ENCODE peak calls at places on chromosomes 6 and 20, in eight cellular contexts. Z, C, L, S, F, O, P and Y are unnamed samples. For H3K9me3, the result is how much of the 10 kb centered on the place peaks cover.

GRCh38 chr20:24842591-24843442 is 106.3 kb upstream of the CST7 start:
- DNase-seq in P (no peak), F (no peak), S (no peak), L (no peak), O (no peak), Z (no peak), C (no peak), Y (no peak)

GRCh38 chr6:54718541-54719023 is 128.0 kb upstream of the FAM83B start:
- DNase-seq in F (no peak), L (no peak), Z (no peak), P (no peak), C (no peak), O (no peak), S (no peak), Y (no peak)

GRCh38 chr6:68196645-68197044 is 438.4 kb upstream of the ADGRB3 start:
- DNase-seq in F (peak), L (peak), S (no peak), O (no peak), P (no peak), C (no peak), Z (no peak), Y (no peak)

GRCh38 chr6:137013738-137014602 is 30.8 kb downstream of the IL20RA start:
- DNase-seq in Z (no peak), S (no peak), L (peak), P (no peak), O (peak), C (peak), F (peak), Y (no peak)

GRCh38 chr6:150412221-150412620 is 43.4 kb downstream of the IYD start:
- DNase-seq in L (no peak), C (no peak), Z (no peak), S (no peak), P (no peak), O (no peak), F (peak), Y (no peak)

GRCh38 chr20:2984956-2985661 is 58.3 kb upstream of the GNRH2 start:
- DNase-seq in L (peak), P (no peak), O (no peak), S (no peak), F (peak), Z (no peak), C (peak), Y (no peak)

GRCh38 chr6:13307508-13307995 is 20.8 kb downstream of the TBC1D7 start:
- DNase-seq in L (peak), S (no peak), C (no peak), P (no peak), F (peak), Z (no peak), O (peak), Y (no peak)

GRCh38 chr6:24740861-24741260 is 21.9 kb upstream of the C6orf62 start:
- DNase-seq in P (no peak), O (no peak), Z (no peak), C (no peak), L (no peak), F (peak), S (no peak), Y (no peak)

GRCh38 chr6:125810435-125810834 is 19.7 kb downstream of the NCOA7 start:
- DNase-seq in C (no peak), F (no peak), Z (no peak), S (no peak), L (no peak), O (no peak), P (no peak), Y (no peak)

GRCh38 chr20:20435453-20435852 is 67.5 kb downstream of the INSM1 start:
- DNase-seq in Z (no peak), S (no peak), F (no peak), C (no peak), P (no peak), L (no peak), O (no peak), Y (no peak)

GRCh38 chr20:19407731-19408130 is 195.3 kb downstream of the SLC24A3 start:
- DNase-seq in O (no peak), L (no peak), S (no peak), P (no peak), F (no peak), C (no peak), Z (no peak), Y (no peak)

GRCh38 chr6:71400852-71401251 is 112.2 kb downstream of the OGFRL1 start:
- DNase-seq in Z (no peak), C (no peak), O (no peak), S (no peak), P (no peak), F (peak), L (no peak), Y (no peak)

GRCh38 chr6:79466222-79466834 is 70.9 kb downstream of the LCA5 start:
- DNase-seq in S (no peak), Z (no peak), F (no peak), L (peak), P (no peak), O (no peak), C (no peak), Y (no peak)

GRCh38 chr6:87494761-87495422 is 22.1 kb downstream of the SLC35A1 start:
- DNase-seq in O (no peak), F (no peak), C (no peak), Z (no peak), L (no peak), P (no peak), S (no peak), Y (no peak)

GRCh38 chr6:87501809-87502572 is 29.2 kb downstream of the SLC35A1 start:
- DNase-seq in Z (no peak), C (no peak), O (no peak), S (no peak), L (no peak), F (no peak), P (no peak), Y (no peak)

DNA sequence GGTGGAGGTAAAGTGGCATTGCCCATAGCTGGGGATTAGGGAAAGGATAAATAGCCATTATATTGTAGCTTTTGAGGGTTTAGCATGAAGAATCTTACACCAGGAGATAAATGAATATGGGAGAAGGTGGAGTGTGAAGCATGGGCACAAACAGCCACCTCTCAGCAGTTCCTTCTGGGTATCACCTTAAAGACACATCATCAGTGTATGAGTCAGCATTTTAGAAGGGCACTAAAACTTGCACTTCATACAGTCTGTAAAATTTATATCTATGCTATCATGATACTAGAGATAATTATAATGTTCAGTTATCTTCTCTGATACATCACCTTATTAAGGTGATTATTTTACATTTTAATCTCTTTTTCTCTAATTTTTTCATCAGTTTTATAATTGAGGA is 25.3 kb downstream of the SLC35A1 start:
- DNase-seq in O (no peak), P (no peak), Z (no peak), L (no peak), S (no peak), F (no peak), C (no peak), Y (no peak)
- H3K9me3 ChIP-seq in O (under half), P (under half), Z (under half), L (under half), S (under half), F (under half), C (under half), Y (under half)

GRCh38 chr6:35635601-35636597 is 52.8 kb downstream of the FKBP5 start:
- DNase-seq in Z (no peak), O (no peak), C (no peak), P (no peak), F (no peak), S (no peak), L (no peak), Y (no peak)
- H3K27ac ChIP-seq in Z (no peak), O (no peak), C (no peak), P (no peak), F (no peak), S (no peak), L (no peak), Y (peak)

GRCh38 chr6:119385994-119386393 is 36.4 kb upstream of the MAN1A1 start:
- DNase-seq in O (no peak), L (no peak), Z (no peak), P (no peak), C (no peak), F (no peak), S (no peak), Y (no peak)
- H3K9me3 ChIP-seq in O (under half), L (under half), Z (under half), P (under half), C (under half), F (under half), S (under half), Y (under half)

GRCh38 chr6:15442467-15442866 is 196.6 kb downstream of the JARID2 start:
- DNase-seq in F (no peak), S (no peak), P (no peak), Z (no peak), C (no peak), L (no peak), O (no peak), Y (no peak)

GRCh38 chr6:15440040-15440439 is 194.2 kb downstream of the JARID2 start:
- DNase-seq in F (no peak), S (no peak), C (no peak), L (no peak), P (no peak), O (no peak), Z (no peak), Y (no peak)

GRCh38 chr6:15441215-15441868 is 195.5 kb downstream of the JARID2 start:
- DNase-seq in O (peak), F (peak), S (no peak), L (peak), P (no peak), C (no peak), Z (peak), Y (peak)

GRCh38 chr6:15443119-15443518 is 197.2 kb downstream of the JARID2 start:
- DNase-seq in C (peak), F (peak), S (no peak), L (peak), O (peak), Z (no peak), P (no peak), Y (no peak)

DNA sequence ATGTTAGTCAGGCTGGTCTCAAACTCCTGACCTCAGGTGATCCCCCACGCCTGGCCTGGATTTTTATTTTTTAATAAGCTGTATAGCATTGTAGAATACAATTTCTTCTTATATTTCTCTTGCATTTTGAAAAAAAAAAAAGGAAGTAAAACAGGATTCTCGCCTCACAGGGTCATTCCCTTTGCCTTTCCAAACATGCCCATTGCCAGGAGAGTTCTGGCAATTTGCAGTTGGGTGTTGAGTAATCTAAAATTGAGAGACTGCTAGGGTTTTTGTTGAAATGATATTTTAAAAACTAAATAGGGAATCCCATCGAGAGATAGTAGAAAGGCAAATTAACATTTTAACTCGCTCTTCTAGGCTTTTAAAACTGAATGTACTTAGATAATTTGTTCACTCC is 196.1 kb downstream of the JARID2 start:
- DNase-seq in S (no peak), O (no peak), Z (no peak), P (no peak), F (no peak), C (no peak), L (no peak), Y (no peak)
- H3K27ac ChIP-seq in S (no peak), O (no peak), Z (no peak), P (peak), F (no peak), C (no peak), L (no peak), Y (peak)

DNA sequence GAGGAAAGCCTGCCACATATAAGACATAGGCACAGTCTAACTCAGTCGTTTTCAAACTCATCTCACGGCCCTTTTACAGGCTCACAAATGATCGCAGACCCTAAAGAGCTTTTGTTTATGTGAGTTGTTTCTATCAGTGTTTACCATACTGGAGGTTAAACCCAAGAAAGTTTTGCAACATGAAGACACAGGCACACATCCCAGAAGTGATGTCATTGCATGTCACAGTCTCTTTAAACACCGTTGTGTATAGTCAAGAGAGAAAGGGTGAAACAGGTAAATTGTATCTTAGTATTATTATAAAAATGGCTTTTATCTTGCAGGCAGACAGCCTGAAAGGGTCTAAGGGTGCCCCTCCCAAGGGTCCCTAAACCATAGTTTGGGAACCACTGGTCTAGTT is 96.7 kb downstream of the BACH2 start:
- DNase-seq in O (no peak), Z (no peak), F (no peak), C (no peak), P (no peak), L (no peak), S (no peak), Y (no peak)
- H3K9me3 ChIP-seq in O (under half), Z (under half), F (under half), C (under half), P (under half), L (under half), S (under half), Y (under half)